ENCODE peak calls at places on chromosome X, in nine cellular contexts. J, L, S, B, G, O, F, P and M are unnamed samples.

GRCh38 chrX:23548164-23548563 is 119.1 kb upstream of the PRDX4 start:
- DNase-seq in J (no peak), L (no peak), S (no peak), B (no peak), G (no peak), O (no peak), F (no peak), P (no peak), M (no peak)

GRCh38 chrX:14095702-14096101 is 66.0 kb upstream of the GEMIN8 start:
- DNase-seq in J (peak), L (peak), S (no peak), B (peak), G (peak), O (peak), F (no peak), P (no peak), M (no peak)

GRCh38 chrX:21581479-21581878 is 76.7 kb downstream of the KLHL34 start:
- DNase-seq in J (no peak), L (no peak), S (no peak), B (no peak), G (no peak), O (no peak), F (no peak), P (no peak), M (no peak)

GRCh38 chrX:16310326-16310725 is 143.0 kb downstream of the MAGEB17 start:
- DNase-seq in J (no peak), L (no peak), S (no peak), B (no peak), G (no peak), O (no peak), F (no peak), P (no peak), M (no peak)

GRCh38 chrX:123340691-123341090 is 156.6 kb downstream of the GRIA3 start:
- DNase-seq in J (no peak), L (no peak), S (no peak), B (peak), G (no peak), O (no peak), F (no peak), P (no peak), M (no peak)

GRCh38 chrX:45775462-45775861 is 574.8 kb upstream of the DIPK2B start:
- DNase-seq in J (no peak), L (no peak), S (no peak), B (peak), G (no peak), O (peak), F (no peak), P (no peak), M (no peak)

GRCh38 chrX:45267007-45267406 is 66.3 kb upstream of the DIPK2B start:
- DNase-seq in J (no peak), L (no peak), S (no peak), B (no peak), G (no peak), O (no peak), F (no peak), P (no peak), M (no peak)

GRCh38 chrX:115449742-115450141 is 111.2 kb upstream of the PLS3 start:
- DNase-seq in J (peak), L (peak), S (peak), B (peak), G (peak), O (peak), F (peak), P (no peak), M (no peak)

GRCh38 chrX:107751127-107751526 is 24.5 kb downstream of the TSC22D3 start:
- DNase-seq in J (no peak), L (no peak), S (no peak), B (no peak), G (no peak), O (no peak), F (peak), P (no peak), M (no peak)

GRCh38 chrX:107748490-107748889 is 27.1 kb downstream of the TSC22D3 start:
- DNase-seq in J (no peak), L (no peak), S (no peak), B (no peak), G (no peak), O (no peak), F (no peak), P (no peak), M (no peak)

GRCh38 chrX:107750263-107750662 is 25.3 kb downstream of the TSC22D3 start:
- DNase-seq in J (no peak), L (no peak), S (no peak), B (no peak), G (no peak), O (no peak), F (no peak), P (no peak), M (no peak)

GRCh38 chrX:107744868-107745267 is 30.7 kb downstream of the TSC22D3 start:
- DNase-seq in J (no peak), L (no peak), S (no peak), B (no peak), G (no peak), O (no peak), F (no peak), P (no peak), M (no peak)

GRCh38 chrX:107747596-107748161 is 27.9 kb downstream of the TSC22D3 start:
- DNase-seq in J (peak), L (no peak), S (no peak), B (no peak), G (no peak), O (no peak), F (peak), P (peak), M (peak)
- TF ChIP-seq POLR2A in J (no peak), L (no peak), S (no peak), B (no peak), G (no peak), O (no peak), F (peak), P (no peak), M (no peak)

GRCh38 chrX:11355259-11355909 is 62.2 kb downstream of the AMELX start:
- DNase-seq in J (no peak), L (no peak), S (no peak), B (no peak), G (no peak), O (no peak), F (no peak), P (no peak), M (no peak)

GRCh38 chrX:11349661-11350337 is 56.6 kb downstream of the AMELX start:
- DNase-seq in J (no peak), L (no peak), S (no peak), B (no peak), G (no peak), O (no peak), F (no peak), P (no peak), M (no peak)

GRCh38 chrX:11352296-11352741 is 59.1 kb downstream of the AMELX start:
- DNase-seq in J (no peak), L (no peak), S (no peak), B (no peak), G (no peak), O (no peak), F (no peak), P (no peak), M (peak)

GRCh38 chrX:11349020-11349419 is 55.8 kb downstream of the AMELX start:
- DNase-seq in J (no peak), L (no peak), S (no peak), B (no peak), G (no peak), O (no peak), F (no peak), P (no peak), M (no peak)

GRCh38 chrX:11351375-11352295 is 58.4 kb downstream of the AMELX start:
- DNase-seq in J (peak), L (peak), S (peak), B (no peak), G (peak), O (no peak), F (peak), P (peak), M (no peak)
- TF ChIP-seq POLR2A in J (no peak), L (no peak), S (no peak), B (no peak), G (no peak), O (no peak), F (no peak), P (no peak), M (no peak)

DNA sequence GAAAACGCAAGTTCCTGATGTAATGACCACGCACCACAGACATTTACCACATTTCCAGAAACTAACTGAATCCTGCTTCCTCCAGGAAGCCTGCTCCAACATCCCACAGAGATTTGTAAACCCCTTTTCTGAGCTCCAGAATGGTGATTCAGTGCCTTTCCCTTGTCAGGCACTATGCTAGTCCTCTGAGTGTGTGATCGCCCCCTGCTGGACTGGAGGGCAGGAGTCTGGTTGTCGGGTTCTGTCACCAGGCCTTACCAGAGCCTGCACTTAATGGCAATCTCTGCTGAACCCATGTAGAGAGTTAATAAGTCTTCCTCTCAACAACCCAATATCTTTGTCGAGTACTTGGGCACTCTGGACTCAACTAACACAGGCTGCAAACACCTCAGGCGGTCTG is 14.5 kb upstream of the KDM5C start:
- DNase-seq in J (no peak), L (no peak), S (no peak), B (peak), G (no peak), O (no peak), F (no peak), P (no peak), M (peak)
- TF ChIP-seq POLR2A in J (no peak), L (no peak), S (no peak), B (no peak), G (no peak), O (no peak), F (no peak), P (no peak), M (no peak)

DNA sequence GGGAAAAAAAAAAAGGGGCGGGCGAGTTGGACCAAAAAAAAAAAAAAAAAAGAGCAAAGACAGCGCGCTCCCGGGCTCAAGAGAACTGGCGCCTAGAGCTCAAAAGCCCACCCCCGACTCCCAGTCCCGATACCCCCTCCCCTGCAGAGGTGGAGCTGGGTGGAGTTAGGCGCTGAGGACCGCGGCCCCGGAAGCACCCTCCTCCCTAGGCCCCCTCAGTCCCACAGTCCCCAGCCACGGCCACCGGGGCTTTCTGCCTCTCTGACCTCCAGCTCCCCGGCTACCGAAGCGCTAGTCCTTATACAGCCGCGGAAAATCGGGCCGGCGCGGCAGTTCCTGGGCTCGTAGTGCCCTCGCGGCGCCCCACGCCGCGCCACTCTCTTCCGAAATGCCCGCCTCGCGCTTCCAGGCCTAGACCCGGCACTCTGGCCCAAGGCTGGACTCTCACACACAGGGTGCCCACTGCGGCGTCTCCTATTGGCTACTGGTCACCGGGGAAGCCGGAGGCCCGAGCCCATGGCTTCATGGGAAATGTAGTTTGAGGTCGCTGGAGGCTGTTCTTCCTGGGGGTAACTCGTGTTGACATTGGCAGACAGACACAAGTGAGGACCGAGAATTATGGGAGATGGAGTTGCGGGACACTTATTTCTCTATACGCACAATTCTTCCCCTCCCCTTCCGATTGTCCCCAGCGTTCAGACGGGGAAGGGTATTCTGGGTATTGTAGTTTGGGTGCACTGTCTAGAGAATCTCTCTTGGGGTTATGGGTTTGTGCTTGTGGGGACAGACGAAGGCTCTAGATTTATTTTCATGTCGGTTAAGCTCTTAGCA is at the start of gene ENOX2:
- DNase-seq in J (peak), L (peak), S (peak), B (peak), G (peak), O (peak), F (peak), P (peak), M (peak)
- TF ChIP-seq POLR2A in J (peak), L (peak), S (peak), B (peak), G (peak), O (peak), F (peak), P (peak), M (peak)

GRCh38 chrX:78595901-78596502 is 63.1 kb downstream of the RTL3 start:
- DNase-seq in J (peak), L (no peak), S (no peak), B (peak), G (no peak), O (peak), F (no peak), P (no peak), M (no peak)

GRCh38 chrX:78593701-78594100 is 65.4 kb downstream of the RTL3 start:
- DNase-seq in J (no peak), L (no peak), S (no peak), B (no peak), G (no peak), O (no peak), F (no peak), P (no peak), M (no peak)

DNA sequence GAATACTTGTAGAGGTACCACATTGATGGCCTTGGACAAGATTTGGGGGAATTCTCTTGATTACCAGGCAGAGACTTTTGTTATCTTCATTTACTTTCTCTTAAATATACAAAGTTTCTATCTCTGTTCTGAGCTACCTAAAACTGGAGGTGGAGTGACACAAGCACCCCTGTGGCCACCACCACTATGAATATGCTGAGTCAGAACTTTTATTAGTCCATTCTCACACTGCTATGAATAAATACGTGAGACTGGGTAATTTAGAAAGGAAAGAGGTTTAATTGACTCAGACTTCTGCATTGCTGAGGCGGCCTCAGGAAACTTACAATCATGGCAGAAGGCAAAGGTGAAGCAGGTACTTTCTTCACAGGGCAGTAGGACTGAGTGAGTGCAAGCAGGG is 67.1 kb downstream of the RTL3 start:
- DNase-seq in J (no peak), L (no peak), S (no peak), B (no peak), G (no peak), O (no peak), F (no peak), P (no peak), M (no peak)
- TF ChIP-seq POLR2A in J (no peak), L (no peak), S (no peak), B (no peak), G (no peak), O (no peak), F (no peak), P (no peak), M (no peak)

GRCh38 chrX:54442790-54443189 is 2.6 kb downstream of the TSR2 start:
- DNase-seq in J (no peak), L (no peak), S (no peak), B (no peak), G (no peak), O (no peak), F (no peak), P (no peak), M (no peak)

GRCh38 chrX:54444752-54445151 is 4.5 kb downstream of the TSR2 start:
- DNase-seq in J (no peak), L (no peak), S (no peak), B (no peak), G (no peak), O (no peak), F (no peak), P (no peak), M (no peak)

GRCh38 chrX:54449929-54450328 is 9.7 kb downstream of the TSR2 start:
- DNase-seq in J (no peak), L (no peak), S (no peak), B (no peak), G (no peak), O (no peak), F (no peak), P (no peak), M (no peak)

GRCh38 chrX:54447461-54447860 is 7.3 kb downstream of the TSR2 start:
- DNase-seq in J (no peak), L (no peak), S (no peak), B (peak), G (no peak), O (no peak), F (no peak), P (no peak), M (no peak)

DNA sequence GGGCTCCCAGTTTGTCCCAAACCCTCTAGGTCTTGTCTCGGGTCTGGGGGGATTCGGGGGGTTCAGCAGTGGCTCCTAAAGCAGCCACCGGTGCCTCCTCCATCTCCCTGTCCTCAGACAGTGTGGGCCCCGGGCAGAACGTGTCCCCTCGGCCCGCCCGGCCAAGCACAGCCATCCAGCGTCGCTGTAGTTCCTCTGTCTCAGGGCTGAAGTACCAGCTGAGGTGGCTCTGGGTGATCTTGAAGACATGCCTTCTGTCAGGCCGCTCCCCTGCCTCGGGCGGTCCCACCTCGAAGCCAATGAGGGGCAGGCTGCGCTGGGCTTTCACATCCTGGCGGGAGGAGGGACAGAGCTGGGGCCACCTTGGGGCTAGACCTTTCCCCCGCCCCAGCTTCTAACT is 5.9 kb downstream of the TSR2 start:
- DNase-seq in J (no peak), L (no peak), S (no peak), B (no peak), G (no peak), O (no peak), F (no peak), P (no peak), M (no peak)
- TF ChIP-seq POLR2A in J (no peak), L (no peak), S (no peak), B (no peak), G (no peak), O (no peak), F (no peak), P (no peak), M (no peak)

DNA sequence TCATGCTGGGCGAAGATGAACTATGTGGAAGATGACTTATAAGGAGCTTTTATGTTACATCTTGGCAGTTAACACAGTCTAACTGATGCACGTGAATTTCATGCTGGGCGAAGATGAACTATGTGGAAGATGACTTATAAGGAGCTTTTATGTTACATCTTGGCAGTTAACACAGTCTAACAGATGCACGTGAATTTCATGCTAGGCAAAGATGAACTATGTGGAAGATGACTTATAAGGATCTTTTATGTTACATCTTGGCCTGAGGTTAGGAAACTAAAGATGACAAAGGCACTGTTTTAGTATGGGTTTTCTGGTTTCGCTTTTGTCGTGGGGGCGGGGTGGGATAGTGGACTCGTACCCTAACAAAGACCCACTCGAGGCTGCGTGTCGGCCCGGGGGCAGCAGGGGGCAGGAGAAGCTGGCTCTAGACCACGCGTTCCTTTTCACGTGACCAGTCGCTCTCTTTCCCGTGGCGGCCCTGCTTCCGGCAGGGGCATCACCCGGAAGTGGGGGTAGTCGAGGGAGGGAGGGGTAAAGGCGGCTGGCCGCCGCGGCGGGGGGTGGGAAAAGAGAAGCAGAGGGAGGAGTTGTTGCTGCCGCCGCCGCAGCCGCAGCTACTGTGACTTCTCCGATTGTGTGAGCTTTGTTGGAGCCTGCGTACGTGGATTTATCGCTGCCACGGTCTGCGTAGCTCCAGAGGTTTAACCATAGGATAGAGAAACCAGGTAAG is at the start of gene ATP7A:
- DNase-seq in J (peak), L (peak), S (peak), B (peak), G (peak), O (peak), F (peak), P (peak), M (peak)
- TF ChIP-seq POLR2A in J (peak), L (no peak), S (no peak), B (peak), G (peak), O (no peak), F (peak), P (peak), M (peak)

GRCh38 chrX:40104649-40105015 is 6.9 kb upstream of the BCOR start:
- DNase-seq in J (peak), L (no peak), S (peak), B (no peak), G (peak), O (peak), F (peak), P (peak), M (peak)
- TF ChIP-seq POLR2A in J (no peak), L (peak), S (no peak), B (no peak), G (no peak), O (no peak), F (no peak), P (no peak), M (no peak)

GRCh38 chrX:49040376-49040955 is 2.7 kb downstream of the TFE3 start:
- DNase-seq in J (no peak), L (no peak), S (no peak), B (peak), G (no peak), O (peak), F (no peak), P (no peak), M (no peak)

GRCh38 chrX:49042581-49043219 is 457 bp downstream of the TFE3 start:
- DNase-seq in J (no peak), L (no peak), S (no peak), B (no peak), G (no peak), O (no peak), F (peak), P (no peak), M (no peak)

GRCh38 chrX:49043220-49043986 is at the start of gene TFE3:
- DNase-seq in J (peak), L (peak), S (peak), B (peak), G (peak), O (peak), F (peak), P (peak), M (peak)

GRCh38 chrX:49041683-49042529 is 1.3 kb downstream of the TFE3 start:
- DNase-seq in J (peak), L (no peak), S (no peak), B (peak), G (no peak), O (peak), F (peak), P (no peak), M (no peak)

GRCh38 chrX:49043987-49044281 is 777 bp upstream of the TFE3 start:
- DNase-seq in J (no peak), L (no peak), S (no peak), B (no peak), G (no peak), O (no peak), F (no peak), P (no peak), M (no peak)
- TF ChIP-seq POLR2A in J (no peak), L (no peak), S (no peak), B (no peak), G (no peak), O (no peak), F (no peak), P (no peak), M (no peak)